ENCODE peak calls at places on chromosomes 3 and 15, in nine cellular contexts. B, R, Q, H, U, K, F, V and E are unnamed samples.

GRCh38 chr3:128433630-128434185 is 33.0 kb downstream of the DNAJB8 start:
- DNase-seq in B (no peak), R (no peak), Q (no peak), H (no peak), U (no peak), K (no peak), F (no peak), V (no peak), E (no peak)

GRCh38 chr3:78689378-78689777 is 1078.4 kb downstream of the ROBO1 start:
- DNase-seq in B (no peak), R (no peak), Q (no peak), H (no peak), U (no peak), K (no peak), F (no peak), V (no peak), E (no peak)

GRCh38 chr3:50519471-50520089 is 16.1 kb upstream of the CACNA2D2 start:
- DNase-seq in B (peak; percentile 45), R (no peak), Q (no peak), H (peak; percentile 25), U (peak; percentile 75), K (peak; percentile 79), F (peak; percentile 54), V (peak; percentile 72), E (peak; percentile 27)

GRCh38 chr3:46104706-46105105 is 77.4 kb upstream of the XCR1 start:
- DNase-seq in B (no peak), R (no peak), Q (no peak), H (no peak), U (no peak), K (no peak), F (no peak), V (no peak), E (no peak)

GRCh38 chr15:93825721-93826120 is 405.6 kb upstream of the MCTP2 start:
- DNase-seq in B (no peak), R (no peak), Q (no peak), H (no peak), U (no peak), K (no peak), F (no peak), V (no peak), E (no peak)

GRCh38 chr3:147393261-147393964 is 12.9 kb downstream of the ZIC4 start:
- DNase-seq in B (no peak), R (no peak), Q (no peak), H (no peak), U (no peak), K (peak; percentile 52), F (no peak), V (no peak), E (no peak)

GRCh38 chr15:78056714-78057269 is 20.7 kb downstream of the TBC1D2B start:
- DNase-seq in B (no peak), R (no peak), Q (no peak), H (peak; percentile 45), U (no peak), K (no peak), F (peak; percentile 67), V (peak; percentile 61), E (peak; percentile 61)

GRCh38 chr3:125250973-125251372 is 38.4 kb upstream of the SLC12A8 start:
- DNase-seq in B (no peak), R (no peak), Q (no peak), H (no peak), U (no peak), K (no peak), F (no peak), V (no peak), E (no peak)

GRCh38 chr3:120419797-120420196 is 31.0 kb downstream of the FSTL1 start:
- DNase-seq in B (peak; percentile 57), R (no peak), Q (no peak), H (no peak), U (no peak), K (peak; percentile 57), F (no peak), V (no peak), E (no peak)

GRCh38 chr3:185070491-185071335 is 82.1 kb downstream of the C3orf70 start:
- DNase-seq in B (no peak), R (no peak), Q (no peak), H (peak; percentile 25), U (peak; percentile 61), K (peak; percentile 44), F (no peak), V (peak; percentile 3), E (peak; percentile 18)

GRCh38 chr3:162769559-162769958 is 1273.0 kb downstream of the OTOL1 start:
- DNase-seq in B (no peak), R (no peak), Q (no peak), H (peak; percentile 18), U (no peak), K (no peak), F (no peak), V (no peak), E (no peak)

GRCh38 chr15:58267026-58267425 is 128.8 kb downstream of the AQP9 start:
- DNase-seq in B (no peak), R (no peak), Q (no peak), H (no peak), U (no peak), K (no peak), F (no peak), V (no peak), E (no peak)

GRCh38 chr15:58271410-58271809 is 133.2 kb downstream of the AQP9 start:
- DNase-seq in B (no peak), R (no peak), Q (no peak), H (no peak), U (no peak), K (no peak), F (no peak), V (no peak), E (no peak)

GRCh38 chr15:58269455-58270414 is 131.6 kb downstream of the AQP9 start:
- DNase-seq in B (no peak), R (no peak), Q (no peak), H (peak; percentile 71), U (peak; percentile 70), K (peak; percentile 83), F (peak; percentile 72), V (peak; percentile 56), E (peak; percentile 56)

GRCh38 chr15:58273104-58273503 is 134.9 kb downstream of the AQP9 start:
- DNase-seq in B (no peak), R (no peak), Q (no peak), H (no peak), U (no peak), K (no peak), F (no peak), V (no peak), E (no peak)

GRCh38 chr15:58268746-58269145 is 130.6 kb downstream of the AQP9 start:
- DNase-seq in B (no peak), R (no peak), Q (no peak), H (no peak), U (no peak), K (no peak), F (peak; percentile 27), V (no peak), E (no peak)
- H3K27me3 ChIP-seq in B (no peaks in the 10 kb centered on the region), R (no peaks in the 10 kb centered on the region), Q (no peaks in the 10 kb centered on the region), H (peaks cover 2% of the 10 kb centered on the region), U (no peaks in the 10 kb centered on the region), K (no peaks in the 10 kb centered on the region), F (no peaks in the 10 kb centered on the region), V (no peaks in the 10 kb centered on the region), E (peaks cover 3% of the 10 kb centered on the region)

GRCh38 chr15:76345269-76345879 is 8.8 kb downstream of the ISL2 start:
- DNase-seq in B (no peak), R (no peak), Q (no peak), H (no peak), U (no peak), K (no peak), F (no peak), V (no peak), E (no peak)

GRCh38 chr15:76349301-76350070 is 12.9 kb downstream of the ISL2 start:
- DNase-seq in B (no peak), R (no peak), Q (no peak), H (peak; percentile 42), U (no peak), K (no peak), F (no peak), V (no peak), E (no peak)

GRCh38 chr15:76346666-76347506 is 10.3 kb downstream of the ISL2 start:
- DNase-seq in B (no peak), R (no peak), Q (no peak), H (peak; percentile 51), U (peak; percentile 46), K (peak; percentile 55), F (no peak), V (no peak), E (peak; percentile 50)

GRCh38 chr15:76345880-76346665 is 9.5 kb downstream of the ISL2 start:
- DNase-seq in B (no peak), R (no peak), Q (no peak), H (no peak), U (peak; percentile 86), K (peak; percentile 32), F (no peak), V (peak; percentile 32), E (no peak)

GRCh38 chr15:76347507-76348055 is 11.0 kb downstream of the ISL2 start:
- DNase-seq in B (no peak), R (no peak), Q (no peak), H (no peak), U (no peak), K (peak; percentile 25), F (no peak), V (no peak), E (no peak)
- H3K27me3 ChIP-seq in B (peaks cover 75% of the 10 kb centered on the region), R (peaks cover 46% of the 10 kb centered on the region), Q (no peaks in the 10 kb centered on the region), H (peaks cover 12% of the 10 kb centered on the region), U (peaks cover 48% of the 10 kb centered on the region), K (peaks cover 99% of the 10 kb centered on the region), F (no peaks in the 10 kb centered on the region), V (peaks cover 6% of the 10 kb centered on the region), E (peaks cover 59% of the 10 kb centered on the region)

DNA sequence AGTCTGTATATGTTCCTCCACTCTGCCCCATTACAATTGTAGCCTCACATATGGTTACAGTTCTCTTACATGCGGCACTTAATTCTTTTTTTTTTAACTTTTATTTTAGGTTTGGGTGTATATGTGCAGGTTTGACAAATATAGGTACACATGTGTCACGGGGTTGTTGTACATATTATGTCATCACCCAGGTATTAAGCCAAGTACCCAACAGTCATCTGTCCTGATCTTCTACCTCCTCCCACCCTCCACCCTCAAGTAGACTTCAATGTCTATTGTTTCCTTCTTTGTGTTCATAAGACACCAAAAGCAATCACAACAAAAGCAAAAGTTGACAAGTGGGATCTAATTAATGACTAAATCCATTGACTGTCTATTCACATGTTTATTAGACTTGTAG is 144.6 kb upstream of the TP63 start:
- DNase-seq in B (no peak), R (no peak), Q (no peak), H (no peak), U (no peak), K (no peak), F (no peak), V (no peak), E (no peak)
- H3K27me3 ChIP-seq in B (peaks cover 30% of the 10 kb centered on the region), R (no peaks in the 10 kb centered on the region), Q (no peaks in the 10 kb centered on the region), H (no peaks in the 10 kb centered on the region), U (no peaks in the 10 kb centered on the region), K (no peaks in the 10 kb centered on the region), F (no peaks in the 10 kb centered on the region), V (no peaks in the 10 kb centered on the region), E (no peaks in the 10 kb centered on the region)

DNA sequence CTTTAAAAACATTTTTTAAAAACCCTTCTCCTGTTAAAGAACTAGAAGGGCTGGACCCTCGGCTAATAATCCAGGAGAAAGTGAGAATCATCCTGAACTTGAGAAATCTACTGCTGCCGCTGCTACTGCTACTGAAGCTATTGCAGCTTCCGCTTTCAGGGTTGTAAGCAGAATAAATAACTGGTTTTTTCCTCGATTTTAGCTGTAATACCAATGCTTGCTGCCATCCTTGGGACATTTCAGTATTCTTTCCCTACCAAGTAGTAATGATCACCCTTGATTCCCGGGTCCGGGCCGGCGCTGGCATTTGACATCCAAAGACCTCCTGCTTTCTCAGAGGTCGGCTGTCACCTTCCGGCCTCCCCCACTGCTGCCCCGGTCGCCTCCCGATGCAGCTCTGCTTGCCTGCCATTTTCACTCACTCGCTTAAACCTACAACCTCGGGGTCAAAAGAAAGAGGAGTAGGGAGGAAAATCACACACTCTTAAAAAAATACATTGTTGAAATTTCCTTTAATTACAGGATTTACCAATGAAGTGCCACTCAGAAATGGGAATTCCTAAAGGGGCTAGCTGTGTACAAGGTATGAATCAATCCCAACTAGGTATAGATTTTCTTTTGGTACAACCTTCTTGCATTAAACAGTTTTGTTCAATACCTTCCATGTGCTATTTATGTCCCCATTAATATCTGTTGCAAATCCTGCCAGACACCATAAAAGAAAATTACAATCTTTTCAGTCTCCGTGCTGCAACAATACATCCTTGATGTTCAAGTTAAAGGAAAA is 715 bp upstream of the MECOM start:
- DNase-seq in B (no peak), R (no peak), Q (no peak), H (no peak), U (no peak), K (no peak), F (no peak), V (peak; percentile 27), E (peak; percentile 71)
- H3K27me3 ChIP-seq in B (peaks cover 95% of the 10 kb centered on the region), R (no peaks in the 10 kb centered on the region), Q (no peaks in the 10 kb centered on the region), H (peaks cover 48% of the 10 kb centered on the region), U (peaks cover 28% of the 10 kb centered on the region), K (peaks cover 76% of the 10 kb centered on the region), F (peaks cover 74% of the 10 kb centered on the region), V (no peaks in the 10 kb centered on the region), E (no peaks in the 10 kb centered on the region)